ENCODE peak calls at places on chromosomes 11 and 22, in eight cellular contexts. One of them, this sample, is unnamed.
A peak's percentile ranks its signal among the peaks of the same experiment; 100 is the strongest.

GRCh38 chr11:3609416-3610265 is 32.2 kb downstream of the ART5 start:
- DNase-seq in A549: peak; percentile 47
- DNase-seq in EH: peak; percentile 53
- DNase-seq in mesenchymal stem cell: peak; percentile 45
- DNase-seq in stimulated activated CD4-positive, alpha-beta T cell treated with anti-CD3 and anti-CD28 coated beads, Interleukin-4, amount 100 ng/mL, for 48 hours: no peak
- DNase-seq in GM04504: peak; percentile 9
- DNase-seq in WTC11: no peak
- DNase-seq in T-helper 1 cell: peak; percentile 17
- DNase-seq in this sample: peak; percentile 47

GRCh38 chr11:636511-637332 is at the start of gene DRD4:
- DNase-seq in GM04504: no peak
- DNase-seq in stimulated activated CD4-positive, alpha-beta T cell treated with anti-CD3 and anti-CD28 coated beads, Interleukin-4, amount 100 ng/mL, for 48 hours: no peak
- DNase-seq in WTC11: peak; percentile 48
- DNase-seq in T-helper 1 cell: no peak
- DNase-seq in EH: peak; percentile 63
- DNase-seq in mesenchymal stem cell: peak; percentile 52
- DNase-seq in A549: no peak
- DNase-seq in this sample: no peak

GRCh38 chr11:15266999-15267398 is 152.3 kb downstream of the INSC start:
- DNase-seq in GM04504: no peak
- DNase-seq in T-helper 1 cell: no peak
- DNase-seq in mesenchymal stem cell: no peak
- DNase-seq in stimulated activated CD4-positive, alpha-beta T cell treated with anti-CD3 and anti-CD28 coated beads, Interleukin-4, amount 100 ng/mL, for 48 hours: no peak
- DNase-seq in A549: no peak
- DNase-seq in WTC11: no peak
- DNase-seq in EH: no peak
- DNase-seq in this sample: no peak

GRCh38 chr11:59614277-59615131 is 1.1 kb downstream of the OSBP start:
- DNase-seq in EH: peak; percentile 10
- DNase-seq in GM04504: no peak
- DNase-seq in A549: no peak
- DNase-seq in stimulated activated CD4-positive, alpha-beta T cell treated with anti-CD3 and anti-CD28 coated beads, Interleukin-4, amount 100 ng/mL, for 48 hours: no peak
- DNase-seq in mesenchymal stem cell: peak; percentile 7
- DNase-seq in WTC11: no peak
- DNase-seq in T-helper 1 cell: no peak
- DNase-seq in this sample: no peak

GRCh38 chr11:87851234-87851633 is 324.0 kb downstream of the RAB38 start:
- DNase-seq in GM04504: no peak
- DNase-seq in A549: no peak
- DNase-seq in stimulated activated CD4-positive, alpha-beta T cell treated with anti-CD3 and anti-CD28 coated beads, Interleukin-4, amount 100 ng/mL, for 48 hours: no peak
- DNase-seq in T-helper 1 cell: no peak
- DNase-seq in mesenchymal stem cell: peak; percentile 76
- DNase-seq in EH: peak; percentile 94
- DNase-seq in WTC11: no peak
- DNase-seq in this sample: no peak

GRCh38 chr11:9895016-9895415 is 231.1 kb downstream of the SWAP70 start:
- DNase-seq in EH: peak; percentile 53
- DNase-seq in GM04504: peak; percentile 79
- DNase-seq in T-helper 1 cell: no peak
- DNase-seq in stimulated activated CD4-positive, alpha-beta T cell treated with anti-CD3 and anti-CD28 coated beads, Interleukin-4, amount 100 ng/mL, for 48 hours: no peak
- DNase-seq in A549: no peak
- DNase-seq in WTC11: no peak
- DNase-seq in mesenchymal stem cell: peak; percentile 18
- DNase-seq in this sample: no peak

GRCh38 chr22:40627612-40628011 is 8.9 kb downstream of the MRTFA start:
- DNase-seq in EH: no peak
- DNase-seq in T-helper 1 cell: no peak
- DNase-seq in A549: no peak
- DNase-seq in mesenchymal stem cell: no peak
- DNase-seq in GM04504: no peak
- DNase-seq in stimulated activated CD4-positive, alpha-beta T cell treated with anti-CD3 and anti-CD28 coated beads, Interleukin-4, amount 100 ng/mL, for 48 hours: no peak
- DNase-seq in WTC11: no peak
- DNase-seq in this sample: no peak

GRCh38 chr11:10441021-10441523 is 14.0 kb upstream of the AMPD3 start:
- DNase-seq in WTC11: no peak
- DNase-seq in T-helper 1 cell: no peak
- DNase-seq in EH: peak; percentile 36
- DNase-seq in stimulated activated CD4-positive, alpha-beta T cell treated with anti-CD3 and anti-CD28 coated beads, Interleukin-4, amount 100 ng/mL, for 48 hours: no peak
- DNase-seq in GM04504: no peak
- DNase-seq in mesenchymal stem cell: peak; percentile 38
- DNase-seq in A549: no peak
- DNase-seq in this sample: no peak

GRCh38 chr11:128772814-128773213 is 78.9 kb downstream of the FLI1 start:
- DNase-seq in stimulated activated CD4-positive, alpha-beta T cell treated with anti-CD3 and anti-CD28 coated beads, Interleukin-4, amount 100 ng/mL, for 48 hours: no peak
- DNase-seq in WTC11: no peak
- DNase-seq in GM04504: no peak
- DNase-seq in A549: no peak
- DNase-seq in EH: no peak
- DNase-seq in T-helper 1 cell: peak; percentile 38
- DNase-seq in mesenchymal stem cell: no peak
- DNase-seq in this sample: peak; percentile 21

GRCh38 chr11:45457649-45458048 is 171.5 kb upstream of the SYT13 start:
- DNase-seq in GM04504: peak; percentile 50
- DNase-seq in WTC11: no peak
- DNase-seq in A549: no peak
- DNase-seq in T-helper 1 cell: no peak
- DNase-seq in stimulated activated CD4-positive, alpha-beta T cell treated with anti-CD3 and anti-CD28 coated beads, Interleukin-4, amount 100 ng/mL, for 48 hours: no peak
- DNase-seq in mesenchymal stem cell: peak; percentile 86
- DNase-seq in EH: peak; percentile 93
- DNase-seq in this sample: no peak

GRCh38 chr11:27873664-27874063 is 173.4 kb upstream of the BDNF start:
- DNase-seq in stimulated activated CD4-positive, alpha-beta T cell treated with anti-CD3 and anti-CD28 coated beads, Interleukin-4, amount 100 ng/mL, for 48 hours: no peak
- DNase-seq in T-helper 1 cell: no peak
- DNase-seq in GM04504: no peak
- DNase-seq in A549: no peak
- DNase-seq in mesenchymal stem cell: no peak
- DNase-seq in WTC11: no peak
- DNase-seq in EH: no peak
- DNase-seq in this sample: no peak

GRCh38 chr11:1299621-1300020 is 9.8 kb downstream of the TOLLIP start:
- DNase-seq in GM04504: no peak
- DNase-seq in stimulated activated CD4-positive, alpha-beta T cell treated with anti-CD3 and anti-CD28 coated beads, Interleukin-4, amount 100 ng/mL, for 48 hours: no peak
- DNase-seq in WTC11: no peak
- DNase-seq in EH: no peak
- DNase-seq in A549: no peak
- DNase-seq in mesenchymal stem cell: no peak
- DNase-seq in T-helper 1 cell: no peak
- DNase-seq in this sample: no peak

GRCh38 chr11:117483372-117483771 is 155.7 kb downstream of the CEP164 start:
- DNase-seq in A549: no peak
- DNase-seq in T-helper 1 cell: no peak
- DNase-seq in stimulated activated CD4-positive, alpha-beta T cell treated with anti-CD3 and anti-CD28 coated beads, Interleukin-4, amount 100 ng/mL, for 48 hours: no peak
- DNase-seq in mesenchymal stem cell: no peak
- DNase-seq in WTC11: no peak
- DNase-seq in EH: no peak
- DNase-seq in GM04504: no peak
- DNase-seq in this sample: no peak

GRCh38 chr11:19676508-19677379 is 35.9 kb upstream of the NAV2 start:
- DNase-seq in GM04504: no peak
- DNase-seq in EH: no peak
- DNase-seq in T-helper 1 cell: no peak
- DNase-seq in stimulated activated CD4-positive, alpha-beta T cell treated with anti-CD3 and anti-CD28 coated beads, Interleukin-4, amount 100 ng/mL, for 48 hours: no peak
- DNase-seq in mesenchymal stem cell: no peak
- DNase-seq in A549: no peak
- DNase-seq in WTC11: no peak
- DNase-seq in this sample: no peak

GRCh38 chr11:32538804-32539203 is 44.8 kb upstream of the EIF3M start:
- DNase-seq in mesenchymal stem cell: no peak
- DNase-seq in GM04504: no peak
- DNase-seq in EH: no peak
- DNase-seq in T-helper 1 cell: no peak
- DNase-seq in A549: no peak
- DNase-seq in WTC11: no peak
- DNase-seq in stimulated activated CD4-positive, alpha-beta T cell treated with anti-CD3 and anti-CD28 coated beads, Interleukin-4, amount 100 ng/mL, for 48 hours: no peak
- DNase-seq in this sample: no peak